ENCODE peak calls at places on chromosomes 13 and 19, in ten cellular contexts. One of them, this sample, is unnamed.

GRCh38 chr19:46602392-46603194 is 1.5 kb downstream of the CALM3 start:
- DNase-seq in OCI-M1: no peak
- DNase-seq in A549: no peak
- DNase-seq in kidney glomerular epithelial cell: no peak
- DNase-seq in activated CD4-positive, alpha-beta T cell treated with anti-CD3 and anti-CD28 coated beads for 1 hour: no peak
- DNase-seq in fibroblast of pulmonary artery: no peak
- DNase-seq in vagina: no peak
- DNase-seq in NCI-H1092: no peak
- DNase-seq in thoracic aorta: no peak
- DNase-seq in K562: peak; percentile 35
- DNase-seq in this sample: peak; percentile 72

GRCh38 chr13:113393572-113394503 is 29.9 kb upstream of the GRTP1 start:
- DNase-seq in fibroblast of pulmonary artery: peak; percentile 65
- DNase-seq in K562: peak; percentile 82
- DNase-seq in NCI-H1092: peak; percentile 72
- DNase-seq in OCI-M1: peak; percentile 86
- DNase-seq in A549: peak; percentile 68
- DNase-seq in vagina: no peak
- DNase-seq in activated CD4-positive, alpha-beta T cell treated with anti-CD3 and anti-CD28 coated beads for 1 hour: peak; percentile 77
- DNase-seq in thoracic aorta: no peak
- DNase-seq in kidney glomerular epithelial cell: peak; percentile 26
- DNase-seq in this sample: peak; percentile 88

GRCh38 chr19:8682931-8683330 is 15.7 kb downstream of the ACTL9 start:
- DNase-seq in fibroblast of pulmonary artery: no peak
- DNase-seq in activated CD4-positive, alpha-beta T cell treated with anti-CD3 and anti-CD28 coated beads for 1 hour: no peak
- DNase-seq in K562: no peak
- DNase-seq in A549: no peak
- DNase-seq in OCI-M1: no peak
- DNase-seq in NCI-H1092: no peak
- DNase-seq in vagina: no peak
- DNase-seq in kidney glomerular epithelial cell: no peak
- DNase-seq in thoracic aorta: no peak
- DNase-seq in this sample: no peak

GRCh38 chr13:25378528-25378927 is 6.8 kb downstream of the ATP8A2 start:
- DNase-seq in thoracic aorta: no peak
- DNase-seq in activated CD4-positive, alpha-beta T cell treated with anti-CD3 and anti-CD28 coated beads for 1 hour: no peak
- DNase-seq in fibroblast of pulmonary artery: no peak
- DNase-seq in NCI-H1092: no peak
- DNase-seq in A549: no peak
- DNase-seq in kidney glomerular epithelial cell: no peak
- DNase-seq in OCI-M1: no peak
- DNase-seq in vagina: no peak
- DNase-seq in K562: no peak
- DNase-seq in this sample: no peak

GRCh38 chr19:37980419-37980975 is 73.5 kb downstream of the SIPA1L3 start:
- DNase-seq in K562: no peak
- DNase-seq in vagina: no peak
- DNase-seq in A549: no peak
- DNase-seq in fibroblast of pulmonary artery: no peak
- DNase-seq in NCI-H1092: no peak
- DNase-seq in kidney glomerular epithelial cell: peak; percentile 82
- DNase-seq in activated CD4-positive, alpha-beta T cell treated with anti-CD3 and anti-CD28 coated beads for 1 hour: no peak
- DNase-seq in OCI-M1: no peak
- DNase-seq in thoracic aorta: no peak
- DNase-seq in this sample: no peak

GRCh38 chr19:35462476-35462953 is 14.5 kb downstream of the FFAR2 start:
- DNase-seq in NCI-H1092: no peak
- DNase-seq in K562: no peak
- DNase-seq in thoracic aorta: no peak
- DNase-seq in vagina: no peak
- DNase-seq in kidney glomerular epithelial cell: no peak
- DNase-seq in OCI-M1: peak; percentile 20
- DNase-seq in fibroblast of pulmonary artery: no peak
- DNase-seq in activated CD4-positive, alpha-beta T cell treated with anti-CD3 and anti-CD28 coated beads for 1 hour: peak; percentile 12
- DNase-seq in A549: no peak
- DNase-seq in this sample: no peak

GRCh38 chr13:108176685-108177274 is 38.6 kb downstream of the LIG4 start:
- DNase-seq in kidney glomerular epithelial cell: no peak
- DNase-seq in A549: peak; percentile 25
- DNase-seq in vagina: no peak
- DNase-seq in activated CD4-positive, alpha-beta T cell treated with anti-CD3 and anti-CD28 coated beads for 1 hour: peak; percentile 25
- DNase-seq in OCI-M1: peak; percentile 77
- DNase-seq in fibroblast of pulmonary artery: peak; percentile 38
- DNase-seq in NCI-H1092: peak; percentile 5
- DNase-seq in K562: peak; percentile 25
- DNase-seq in thoracic aorta: no peak
- DNase-seq in this sample: no peak

GRCh38 chr19:3670796-3671679 is 29.2 kb downstream of the PIP5K1C start:
- DNase-seq in activated CD4-positive, alpha-beta T cell treated with anti-CD3 and anti-CD28 coated beads for 1 hour: no peak
- DNase-seq in vagina: no peak
- DNase-seq in A549: no peak
- DNase-seq in kidney glomerular epithelial cell: no peak
- DNase-seq in thoracic aorta: peak; percentile 74
- DNase-seq in NCI-H1092: no peak
- DNase-seq in fibroblast of pulmonary artery: peak; percentile 89
- DNase-seq in K562: peak; percentile 83
- DNase-seq in OCI-M1: no peak
- DNase-seq in this sample: no peak

GRCh38 chr19:45040059-45040767 is 1.4 kb downstream of the CLASRP start:
- DNase-seq in activated CD4-positive, alpha-beta T cell treated with anti-CD3 and anti-CD28 coated beads for 1 hour: no peak
- DNase-seq in NCI-H1092: no peak
- DNase-seq in A549: no peak
- DNase-seq in OCI-M1: no peak
- DNase-seq in fibroblast of pulmonary artery: no peak
- DNase-seq in thoracic aorta: no peak
- DNase-seq in kidney glomerular epithelial cell: no peak
- DNase-seq in vagina: no peak
- DNase-seq in K562: no peak
- DNase-seq in this sample: no peak

This sample was measured in chondrocyte.